ENCODE peak calls at places on chromosomes 7 and 10, in eight cellular contexts. J, M, Y, T, I, R, H and N are unnamed samples.

GRCh38 chr10:47031251-47031952 is 120.2 kb downstream of the PTPN20 start:
- DNase-seq in R (peak), J (no peak), Y (peak), H (no peak), M (no peak), I (peak), T (no peak), N (no peak)

GRCh38 chr7:77327067-77327931 is 88.8 kb downstream of the GSAP start:
- DNase-seq in H (peak), T (peak), I (no peak), J (peak), R (peak), M (peak), Y (peak), N (no peak)

GRCh38 chr10:108970016-108970415 is 953.3 kb downstream of the XPNPEP1 start:
- DNase-seq in Y (no peak), T (peak), I (peak), J (peak), R (peak), M (peak), H (peak), N (peak)

GRCh38 chr7:157645539-157645938 is 308.7 kb downstream of the DNAJB6 start:
- DNase-seq in Y (no peak), M (no peak), J (peak), H (no peak), T (no peak), R (no peak), I (no peak), N (no peak)

GRCh38 chr10:34292178-34292565 is 522.9 kb downstream of the PARD3 start:
- DNase-seq in T (no peak), J (no peak), Y (no peak), M (peak), R (no peak), H (no peak), I (no peak), N (no peak)

GRCh38 chr10:92848441-92849233 is at the start of gene EXOC6:
- DNase-seq in J (peak), R (peak), T (peak), M (peak), H (peak), I (peak), Y (peak), N (peak)

GRCh38 chr10:122478971-122479370 is 17.6 kb downstream of the HTRA1 start:
- DNase-seq in Y (no peak), R (no peak), H (no peak), J (no peak), M (no peak), I (no peak), T (no peak), N (no peak)

GRCh38 chr10:77909021-77909754 is 17.4 kb downstream of the DLG5 start:
- DNase-seq in M (no peak), Y (no peak), J (peak), H (peak), R (peak), T (no peak), I (no peak), N (no peak)

GRCh38 chr7:150388709-150389531 is 9.8 kb downstream of the ZNF775 start:
- DNase-seq in T (no peak), J (peak), Y (peak), M (peak), I (no peak), R (no peak), H (peak), N (no peak)

GRCh38 chr7:103447073-103447960 is 1.3 kb upstream of the SLC26A5 start:
- DNase-seq in J (peak), H (peak), I (peak), R (peak), Y (no peak), M (peak), T (peak), N (peak)

GRCh38 chr10:11874568-11875182 is 51.5 kb downstream of the PROSER2 start:
- DNase-seq in R (peak), T (no peak), H (peak), Y (peak), I (peak), M (peak), J (peak), N (peak)

GRCh38 chr10:22180724-22181123 is 37.1 kb downstream of the EBLN1 start:
- DNase-seq in Y (no peak), T (no peak), J (no peak), M (no peak), H (no peak), I (no peak), R (no peak), N (no peak)

GRCh38 chr7:13327669-13328068 is 640.2 kb downstream of the ARL4A start:
- DNase-seq in M (peak), H (no peak), T (no peak), J (no peak), R (no peak), I (no peak), Y (no peak), N (no peak)

GRCh38 chr7:132270517-132270916 is 305.8 kb downstream of the PLXNA4 start:
- DNase-seq in J (no peak), R (peak), H (no peak), Y (no peak), I (no peak), M (no peak), T (no peak), N (peak)

GRCh38 chr7:44259547-44260457 is 59.0 kb downstream of the YKT6 start:
- DNase-seq in I (no peak), T (no peak), Y (peak), R (no peak), M (peak), J (peak), H (no peak), N (no peak)

GRCh38 chr7:124155400-124156022 is 122.6 kb upstream of the TMEM229A start:
- DNase-seq in T (no peak), I (peak), R (peak), J (no peak), H (no peak), Y (no peak), M (peak), N (peak)

GRCh38 chr7:155426543-155427410 is 31.2 kb upstream of the EN2 start:
- DNase-seq in I (no peak), Y (no peak), T (no peak), J (no peak), M (peak), R (no peak), H (no peak), N (no peak)

GRCh38 chr10:6667679-6668270 is 87.7 kb upstream of the PRKCQ start:
- DNase-seq in T (peak), I (peak), R (peak), M (peak), J (peak), Y (no peak), H (peak), N (peak)

GRCh38 chr10:35674843-35675242 is 32.7 kb upstream of the FZD8 start:
- DNase-seq in I (no peak), T (no peak), J (no peak), Y (no peak), H (no peak), M (no peak), R (no peak), N (no peak)

GRCh38 chr10:30674796-30675195 is 45.2 kb upstream of the LYZL2 start:
- DNase-seq in H (no peak), J (no peak), R (no peak), I (no peak), T (no peak), M (no peak), Y (no peak), N (no peak)

GRCh38 chr10:88408111-88408510 is 175.0 kb downstream of the RNLS start:
- DNase-seq in R (peak), T (no peak), I (no peak), J (peak), Y (no peak), M (no peak), H (no peak), N (no peak)

GRCh38 chr7:116041615-116042014 is 11.1 kb upstream of the TFEC start:
- DNase-seq in M (no peak), T (no peak), H (no peak), R (no peak), J (no peak), Y (no peak), I (peak), N (no peak)

GRCh38 chr10:61313460-61313859 is 139.7 kb downstream of the TMEM26 start:
- DNase-seq in M (peak), Y (no peak), T (no peak), H (no peak), J (no peak), R (peak), I (no peak), N (no peak)

GRCh38 chr7:148588891-148589215 is 1.7 kb upstream of the C7orf33 start:
- DNase-seq in Y (no peak), T (no peak), R (no peak), J (no peak), H (no peak), M (no peak), I (no peak), N (no peak)

GRCh38 chr10:101839421-101840063 is 4.1 kb downstream of the KCNIP2 start:
- DNase-seq in J (no peak), I (peak), H (peak), R (no peak), T (no peak), Y (no peak), M (no peak), N (no peak)

GRCh38 chr7:105690286-105690915 is 109.1 kb upstream of the EFCAB10 start:
- DNase-seq in T (no peak), J (no peak), R (no peak), Y (peak), I (no peak), M (peak), H (no peak), N (no peak)

GRCh38 chr7:9657257-9657656 is 1223.8 kb downstream of the NXPH1 start:
- DNase-seq in R (peak), I (no peak), M (peak), Y (no peak), J (no peak), T (no peak), H (no peak), N (no peak)

GRCh38 chr10:23067939-23068775 is 27.2 kb upstream of the MSRB2 start:
- DNase-seq in M (peak), J (peak), T (peak), R (peak), Y (peak), I (peak), H (peak), N (peak)

GRCh38 chr7:36526720-36527548 is 137.3 kb downstream of the ANLN start:
- DNase-seq in T (no peak), R (peak), J (peak), M (peak), Y (no peak), H (no peak), I (peak), N (no peak)

GRCh38 chr7:107359520-107360316 is 110.1 kb upstream of the GPR22 start:
- DNase-seq in M (no peak), J (no peak), T (no peak), I (no peak), R (no peak), H (peak), Y (no peak), N (no peak)

GRCh38 chr10:29713450-29713849 is 78.7 kb upstream of the SVIL start:
- DNase-seq in H (no peak), I (no peak), J (no peak), M (no peak), T (no peak), R (no peak), Y (no peak), N (no peak)

GRCh38 chr10:45555789-45556188 is 116.8 kb downstream of the ZFAND4 start:
- DNase-seq in R (no peak), Y (no peak), H (no peak), J (peak), T (no peak), I (no peak), M (no peak), N (no peak)

GRCh38 chr10:100148353-100149211 is 37.2 kb downstream of the ERLIN1 start:
- DNase-seq in I (peak), T (no peak), J (peak), M (peak), H (no peak), Y (no peak), R (no peak), N (no peak)

GRCh38 chr7:36735172-36735571 is 10.9 kb upstream of the AOAH start:
- DNase-seq in Y (no peak), M (peak), H (no peak), J (no peak), T (no peak), R (no peak), I (no peak), N (no peak)

GRCh38 chr10:69360485-69361302 is 56.0 kb downstream of the TACR2 start:
- DNase-seq in R (no peak), M (peak), H (no peak), I (no peak), J (no peak), T (no peak), Y (peak), N (no peak)

GRCh38 chr7:157278791-157279678 is 57.8 kb upstream of the DNAJB6 start:
- DNase-seq in I (peak), R (no peak), J (no peak), Y (peak), M (peak), H (no peak), T (no peak), N (no peak)

GRCh38 chr7:14505906-14506305 is 396.6 kb downstream of the DGKB start:
- DNase-seq in J (no peak), I (no peak), R (no peak), Y (no peak), H (no peak), M (peak), T (no peak), N (no peak)

GRCh38 chr7:50657341-50657873 is 92.2 kb upstream of the DDC start:
- DNase-seq in H (no peak), Y (peak), R (no peak), I (peak), T (no peak), M (no peak), J (no peak), N (no peak)

GRCh38 chr10:94314913-94315545 is 47.7 kb downstream of the NOC3L start:
- DNase-seq in Y (no peak), I (no peak), R (peak), M (no peak), T (no peak), H (no peak), J (no peak), N (no peak)